ENCODE peak calls at places on chromosome 1, in nine cellular contexts. One of them, this sample, is unnamed.
A peak's percentile ranks its signal among the peaks of the same experiment; 100 is the strongest.

GRCh38 chr1:3443759-3444697 is 10.4 kb upstream of the ARHGEF16 start:
- DNase-seq in adrenal gland: no peak
- DNase-seq in IMR-90: peak; percentile 1
- DNase-seq in nucleus accumbens: no peak
- DNase-seq in HCEC 1CT: no peak
- DNase-seq in activated effector memory CD4-positive, alpha-beta T cell treated with Interleukin-2 at 50 U/mL for 16 hours: no peak
- DNase-seq in NCI-H1092: no peak
- DNase-seq in OCI-LY7: no peak
- DNase-seq in AML-193: no peak
- DNase-seq in this sample: no peak

GRCh38 chr1:197735461-197735860 is 39.8 kb downstream of the DENND1B start:
- DNase-seq in nucleus accumbens: no peak
- DNase-seq in NCI-H1092: no peak
- DNase-seq in IMR-90: no peak
- DNase-seq in activated effector memory CD4-positive, alpha-beta T cell treated with Interleukin-2 at 50 U/mL for 16 hours: no peak
- DNase-seq in OCI-LY7: no peak
- DNase-seq in AML-193: no peak
- DNase-seq in HCEC 1CT: no peak
- DNase-seq in adrenal gland: no peak
- DNase-seq in this sample: no peak

GRCh38 chr1:207103892-207104373 is at the start of gene C4BPA:
- DNase-seq in adrenal gland: no peak
- DNase-seq in activated effector memory CD4-positive, alpha-beta T cell treated with Interleukin-2 at 50 U/mL for 16 hours: no peak
- DNase-seq in nucleus accumbens: no peak
- DNase-seq in HCEC 1CT: no peak
- DNase-seq in AML-193: peak; percentile 43
- DNase-seq in IMR-90: no peak
- DNase-seq in NCI-H1092: no peak
- DNase-seq in OCI-LY7: no peak
- DNase-seq in this sample: no peak

GRCh38 chr1:55156093-55156492 is 59.1 kb downstream of the USP24 start:
- DNase-seq in OCI-LY7: no peak
- DNase-seq in IMR-90: peak; percentile 44
- DNase-seq in activated effector memory CD4-positive, alpha-beta T cell treated with Interleukin-2 at 50 U/mL for 16 hours: no peak
- DNase-seq in nucleus accumbens: no peak
- DNase-seq in AML-193: no peak
- DNase-seq in adrenal gland: no peak
- DNase-seq in HCEC 1CT: no peak
- DNase-seq in NCI-H1092: no peak
- DNase-seq in this sample: no peak

GRCh38 chr1:201649776-201650607 is 111.1 kb downstream of the NAV1 start:
- DNase-seq in nucleus accumbens: peak; percentile 37
- DNase-seq in IMR-90: peak; percentile 70
- DNase-seq in activated effector memory CD4-positive, alpha-beta T cell treated with Interleukin-2 at 50 U/mL for 16 hours: no peak
- DNase-seq in NCI-H1092: peak; percentile 80
- DNase-seq in OCI-LY7: no peak
- DNase-seq in AML-193: no peak
- DNase-seq in adrenal gland: peak; percentile 20
- DNase-seq in HCEC 1CT: peak; percentile 76
- DNase-seq in this sample: no peak

GRCh38 chr1:71561729-71562128 is 480.9 kb upstream of the ZRANB2 start:
- DNase-seq in adrenal gland: no peak
- DNase-seq in IMR-90: peak; percentile 87
- DNase-seq in HCEC 1CT: peak; percentile 77
- DNase-seq in activated effector memory CD4-positive, alpha-beta T cell treated with Interleukin-2 at 50 U/mL for 16 hours: no peak
- DNase-seq in nucleus accumbens: no peak
- DNase-seq in OCI-LY7: no peak
- DNase-seq in AML-193: no peak
- DNase-seq in NCI-H1092: no peak
- DNase-seq in this sample: no peak

GRCh38 chr1:234542211-234542850 is 63.4 kb upstream of the TARBP1 start:
- DNase-seq in HCEC 1CT: no peak
- DNase-seq in activated effector memory CD4-positive, alpha-beta T cell treated with Interleukin-2 at 50 U/mL for 16 hours: no peak
- DNase-seq in NCI-H1092: no peak
- DNase-seq in adrenal gland: peak; percentile 77
- DNase-seq in AML-193: no peak
- DNase-seq in IMR-90: no peak
- DNase-seq in OCI-LY7: no peak
- DNase-seq in nucleus accumbens: no peak
- DNase-seq in this sample: no peak

GRCh38 chr1:19799877-19800804 is at the start of gene TMCO4:
- DNase-seq in NCI-H1092: no peak
- DNase-seq in OCI-LY7: peak; percentile 37
- DNase-seq in AML-193: peak; percentile 38
- DNase-seq in activated effector memory CD4-positive, alpha-beta T cell treated with Interleukin-2 at 50 U/mL for 16 hours: peak; percentile 42
- DNase-seq in IMR-90: peak; percentile 88
- DNase-seq in HCEC 1CT: peak; percentile 73
- DNase-seq in adrenal gland: peak; percentile 56
- DNase-seq in nucleus accumbens: no peak
- DNase-seq in this sample: peak; percentile 18

GRCh38 chr1:107776898-107777663 is 187.9 kb downstream of the VAV3 start:
- DNase-seq in IMR-90: no peak
- DNase-seq in OCI-LY7: peak; percentile 88
- DNase-seq in NCI-H1092: peak; percentile 30
- DNase-seq in AML-193: no peak
- DNase-seq in activated effector memory CD4-positive, alpha-beta T cell treated with Interleukin-2 at 50 U/mL for 16 hours: no peak
- DNase-seq in adrenal gland: no peak
- DNase-seq in nucleus accumbens: no peak
- DNase-seq in HCEC 1CT: no peak
- DNase-seq in this sample: no peak

GRCh38 chr1:16071614-16072013 is 1.8 kb downstream of the FAM131C start:
- DNase-seq in adrenal gland: no peak
- DNase-seq in AML-193: no peak
- DNase-seq in HCEC 1CT: no peak
- DNase-seq in NCI-H1092: no peak
- DNase-seq in activated effector memory CD4-positive, alpha-beta T cell treated with Interleukin-2 at 50 U/mL for 16 hours: no peak
- DNase-seq in OCI-LY7: no peak
- DNase-seq in nucleus accumbens: no peak
- DNase-seq in IMR-90: no peak
- DNase-seq in this sample: no peak

GRCh38 chr1:23745515-23745914 is 2.2 kb downstream of the ELOA start:
- DNase-seq in AML-193: peak; percentile 70
- DNase-seq in activated effector memory CD4-positive, alpha-beta T cell treated with Interleukin-2 at 50 U/mL for 16 hours: no peak
- DNase-seq in HCEC 1CT: peak; percentile 51
- DNase-seq in nucleus accumbens: no peak
- DNase-seq in adrenal gland: no peak
- DNase-seq in OCI-LY7: peak; percentile 75
- DNase-seq in IMR-90: peak; percentile 62
- DNase-seq in NCI-H1092: no peak
- DNase-seq in this sample: no peak

GRCh38 chr1:204977327-204977726 is 65.7 kb upstream of the CNTN2 start:
- DNase-seq in AML-193: no peak
- DNase-seq in nucleus accumbens: no peak
- DNase-seq in adrenal gland: no peak
- DNase-seq in activated effector memory CD4-positive, alpha-beta T cell treated with Interleukin-2 at 50 U/mL for 16 hours: no peak
- DNase-seq in OCI-LY7: no peak
- DNase-seq in HCEC 1CT: no peak
- DNase-seq in IMR-90: no peak
- DNase-seq in NCI-H1092: no peak
- DNase-seq in this sample: no peak

GRCh38 chr1:215140135-215140534 is 57.6 kb downstream of the KCNK2 start:
- DNase-seq in adrenal gland: no peak
- DNase-seq in OCI-LY7: no peak
- DNase-seq in AML-193: no peak
- DNase-seq in IMR-90: peak; percentile 9
- DNase-seq in nucleus accumbens: no peak
- DNase-seq in activated effector memory CD4-positive, alpha-beta T cell treated with Interleukin-2 at 50 U/mL for 16 hours: no peak
- DNase-seq in NCI-H1092: no peak
- DNase-seq in HCEC 1CT: no peak
- DNase-seq in this sample: no peak

GRCh38 chr1:240936911-240937668 is 325.1 kb upstream of the GREM2 start:
- DNase-seq in adrenal gland: no peak
- DNase-seq in IMR-90: no peak
- DNase-seq in HCEC 1CT: no peak
- DNase-seq in activated effector memory CD4-positive, alpha-beta T cell treated with Interleukin-2 at 50 U/mL for 16 hours: no peak
- DNase-seq in AML-193: no peak
- DNase-seq in OCI-LY7: no peak
- DNase-seq in NCI-H1092: no peak
- DNase-seq in nucleus accumbens: no peak
- DNase-seq in this sample: no peak

GRCh38 chr1:239386453-239387303 is at the start of gene CHRM3:
- DNase-seq in activated effector memory CD4-positive, alpha-beta T cell treated with Interleukin-2 at 50 U/mL for 16 hours: no peak
- DNase-seq in NCI-H1092: no peak
- DNase-seq in OCI-LY7: no peak
- DNase-seq in adrenal gland: peak; percentile 19
- DNase-seq in IMR-90: no peak
- DNase-seq in AML-193: no peak
- DNase-seq in HCEC 1CT: no peak
- DNase-seq in nucleus accumbens: no peak
- DNase-seq in this sample: no peak

GRCh38 chr1:44408181-44409018 is 3.3 kb downstream of the RNF220 start:
- DNase-seq in adrenal gland: no peak
- DNase-seq in activated effector memory CD4-positive, alpha-beta T cell treated with Interleukin-2 at 50 U/mL for 16 hours: no peak
- DNase-seq in AML-193: no peak
- DNase-seq in NCI-H1092: no peak
- DNase-seq in nucleus accumbens: no peak
- DNase-seq in IMR-90: no peak
- DNase-seq in OCI-LY7: no peak
- DNase-seq in HCEC 1CT: no peak
- DNase-seq in this sample: no peak

GRCh38 chr1:3597599-3597964 is 13.7 kb downstream of the MEGF6 start:
- DNase-seq in AML-193: no peak
- DNase-seq in NCI-H1092: no peak
- DNase-seq in adrenal gland: no peak
- DNase-seq in nucleus accumbens: no peak
- DNase-seq in HCEC 1CT: no peak
- DNase-seq in activated effector memory CD4-positive, alpha-beta T cell treated with Interleukin-2 at 50 U/mL for 16 hours: no peak
- DNase-seq in OCI-LY7: peak; percentile 75
- DNase-seq in IMR-90: no peak
- DNase-seq in this sample: no peak

GRCh38 chr1:15137807-15138206 is 15.7 kb upstream of the TMEM51 start:
- DNase-seq in nucleus accumbens: no peak
- DNase-seq in IMR-90: no peak
- DNase-seq in HCEC 1CT: no peak
- DNase-seq in OCI-LY7: no peak
- DNase-seq in AML-193: no peak
- DNase-seq in activated effector memory CD4-positive, alpha-beta T cell treated with Interleukin-2 at 50 U/mL for 16 hours: no peak
- DNase-seq in adrenal gland: peak; percentile 70
- DNase-seq in NCI-H1092: no peak
- DNase-seq in this sample: no peak

GRCh38 chr1:2496087-2496622 is 20.1 kb downstream of the PLCH2 start:
- DNase-seq in HCEC 1CT: no peak
- DNase-seq in NCI-H1092: no peak
- DNase-seq in activated effector memory CD4-positive, alpha-beta T cell treated with Interleukin-2 at 50 U/mL for 16 hours: peak; percentile 10
- DNase-seq in OCI-LY7: peak; percentile 95
- DNase-seq in adrenal gland: no peak
- DNase-seq in IMR-90: no peak
- DNase-seq in nucleus accumbens: no peak
- DNase-seq in AML-193: no peak
- DNase-seq in this sample: no peak

GRCh38 chr1:223337174-223337869 is 26.7 kb downstream of the SUSD4 start:
- DNase-seq in nucleus accumbens: no peak
- DNase-seq in AML-193: no peak
- DNase-seq in IMR-90: no peak
- DNase-seq in adrenal gland: no peak
- DNase-seq in HCEC 1CT: no peak
- DNase-seq in OCI-LY7: no peak
- DNase-seq in NCI-H1092: no peak
- DNase-seq in activated effector memory CD4-positive, alpha-beta T cell treated with Interleukin-2 at 50 U/mL for 16 hours: no peak
- DNase-seq in this sample: no peak

GRCh38 chr1:6275826-6276764 is 15.2 kb upstream of the GPR153 start:
- DNase-seq in nucleus accumbens: no peak
- DNase-seq in activated effector memory CD4-positive, alpha-beta T cell treated with Interleukin-2 at 50 U/mL for 16 hours: no peak
- DNase-seq in adrenal gland: peak; percentile 51
- DNase-seq in HCEC 1CT: peak; percentile 40
- DNase-seq in AML-193: no peak
- DNase-seq in IMR-90: peak; percentile 90
- DNase-seq in OCI-LY7: no peak
- DNase-seq in NCI-H1092: peak; percentile 61
- DNase-seq in this sample: no peak

GRCh38 chr1:9331016-9331415 is 38.3 kb downstream of the SPSB1 start:
- DNase-seq in OCI-LY7: no peak
- DNase-seq in adrenal gland: no peak
- DNase-seq in HCEC 1CT: no peak
- DNase-seq in AML-193: no peak
- DNase-seq in IMR-90: no peak
- DNase-seq in activated effector memory CD4-positive, alpha-beta T cell treated with Interleukin-2 at 50 U/mL for 16 hours: no peak
- DNase-seq in nucleus accumbens: no peak
- DNase-seq in NCI-H1092: no peak
- DNase-seq in this sample: no peak

GRCh38 chr1:39639333-39640130 is at the start of gene HEYL:
- DNase-seq in adrenal gland: peak; percentile 33
- DNase-seq in IMR-90: peak; percentile 19
- DNase-seq in NCI-H1092: no peak
- DNase-seq in AML-193: peak; percentile 32
- DNase-seq in OCI-LY7: no peak
- DNase-seq in activated effector memory CD4-positive, alpha-beta T cell treated with Interleukin-2 at 50 U/mL for 16 hours: peak; percentile 54
- DNase-seq in nucleus accumbens: no peak
- DNase-seq in HCEC 1CT: no peak
- DNase-seq in this sample: peak; percentile 36

GRCh38 chr1:193524616-193525015 is 338.2 kb upstream of the B3GALT2 start:
- DNase-seq in nucleus accumbens: no peak
- DNase-seq in NCI-H1092: no peak
- DNase-seq in activated effector memory CD4-positive, alpha-beta T cell treated with Interleukin-2 at 50 U/mL for 16 hours: no peak
- DNase-seq in adrenal gland: no peak
- DNase-seq in HCEC 1CT: no peak
- DNase-seq in OCI-LY7: no peak
- DNase-seq in AML-193: no peak
- DNase-seq in IMR-90: no peak
- DNase-seq in this sample: no peak

GRCh38 chr1:171877711-171878110 is 36.4 kb downstream of the DNM3 start:
- DNase-seq in NCI-H1092: no peak
- DNase-seq in activated effector memory CD4-positive, alpha-beta T cell treated with Interleukin-2 at 50 U/mL for 16 hours: no peak
- DNase-seq in IMR-90: no peak
- DNase-seq in nucleus accumbens: no peak
- DNase-seq in HCEC 1CT: no peak
- DNase-seq in OCI-LY7: no peak
- DNase-seq in AML-193: no peak
- DNase-seq in adrenal gland: no peak
- DNase-seq in this sample: no peak

GRCh38 chr1:21326861-21327344 is 36.6 kb upstream of the ECE1 start:
- DNase-seq in OCI-LY7: no peak
- DNase-seq in adrenal gland: no peak
- DNase-seq in IMR-90: no peak
- DNase-seq in AML-193: no peak
- DNase-seq in activated effector memory CD4-positive, alpha-beta T cell treated with Interleukin-2 at 50 U/mL for 16 hours: no peak
- DNase-seq in HCEC 1CT: no peak
- DNase-seq in NCI-H1092: no peak
- DNase-seq in nucleus accumbens: no peak
- DNase-seq in this sample: no peak